ENCODE peak calls at places on chromosomes 11 and 22, in five cellular contexts. J, M, Q, K and E are unnamed samples.

GRCh38 chr11:34002420-34002819 is 49.1 kb upstream of the CAPRIN1 start:
- DNase-seq in M (peak; percentile 58), Q (no peak), J (no peak), K (no peak), E (peak; percentile 54)

GRCh38 chr11:1233351-1234053 is 10.6 kb downstream of the MUC5B start:
- DNase-seq in M (peak; percentile 81), J (peak; percentile 53), Q (no peak), K (peak; percentile 56), E (no peak)

GRCh38 chr11:61277973-61278565 is 17.0 kb downstream of the VWCE start:
- DNase-seq in Q (no peak), J (no peak), K (no peak), M (no peak), E (no peak)

GRCh38 chr22:31768422-31769059 is 14.7 kb downstream of the DEPDC5 start:
- DNase-seq in K (no peak), Q (no peak), M (no peak), J (no peak), E (no peak)

GRCh38 chr22:39654959-39655579 is 84.5 kb downstream of the CACNA1I start:
- DNase-seq in Q (no peak), K (no peak), M (no peak), J (no peak), E (no peak)

GRCh38 chr11:33375688-33376311 is 118.6 kb downstream of the HIPK3 start:
- DNase-seq in Q (no peak), J (no peak), M (no peak), K (no peak), E (no peak)

GRCh38 chr22:19962909-19963806 is 21.5 kb upstream of the TXNRD2 start:
- DNase-seq in M (peak; percentile 93), Q (peak; percentile 93), K (peak; percentile 70), J (no peak), E (peak; percentile 96)

GRCh38 chr11:121024989-121025388 is 1.1 kb downstream of the TBCEL start:
- DNase-seq in Q (peak; percentile 30), K (no peak), M (no peak), J (no peak), E (no peak)

GRCh38 chr11:124769804-124770774 is 8.0 kb upstream of the ESAM start:
- DNase-seq in M (no peak), K (no peak), Q (peak; percentile 51), J (no peak), E (no peak)

GRCh38 chr11:94638902-94639373 is 71.8 kb downstream of the PIWIL4 start:
- DNase-seq in K (no peak), J (no peak), Q (no peak), M (no peak), E (no peak)
- H3K27ac ChIP-seq in K (peak overlapping the region; percentile 77), J (peak overlapping the region; percentile 57), Q (no peak overlapping the region), M (peak overlapping the region; percentile 59), E (peak overlapping the region; percentile 79)

GRCh38 chr11:59807047-59807446 is 3.5 kb downstream of the MRPL16 start:
- DNase-seq in Q (peak; percentile 50), M (peak; percentile 21), K (no peak), J (no peak), E (no peak)
- TF ChIP-seq POLR2AphosphoS5 in Q (no peak), M (peak; percentile 13), K (no peak), J (no peak), E (no peak)

GRCh38 chr11:64621283-64622019 is 30.4 kb downstream of the SLC22A12 start:
- DNase-seq in M (no peak), K (no peak), J (no peak), Q (no peak), E (no peak)

GRCh38 chr11:64619811-64620285 is 28.8 kb downstream of the SLC22A12 start:
- DNase-seq in J (peak; percentile 86), K (no peak), M (peak; percentile 23), Q (peak; percentile 41), E (no peak)

GRCh38 chr11:64616817-64617216 is 25.8 kb downstream of the SLC22A12 start:
- DNase-seq in Q (no peak), J (no peak), K (no peak), M (no peak), E (no peak)

GRCh38 chr11:64620286-64620962 is 29.4 kb downstream of the SLC22A12 start:
- DNase-seq in M (peak; percentile 35), Q (peak; percentile 9), K (no peak), J (no peak), E (no peak)

DNA sequence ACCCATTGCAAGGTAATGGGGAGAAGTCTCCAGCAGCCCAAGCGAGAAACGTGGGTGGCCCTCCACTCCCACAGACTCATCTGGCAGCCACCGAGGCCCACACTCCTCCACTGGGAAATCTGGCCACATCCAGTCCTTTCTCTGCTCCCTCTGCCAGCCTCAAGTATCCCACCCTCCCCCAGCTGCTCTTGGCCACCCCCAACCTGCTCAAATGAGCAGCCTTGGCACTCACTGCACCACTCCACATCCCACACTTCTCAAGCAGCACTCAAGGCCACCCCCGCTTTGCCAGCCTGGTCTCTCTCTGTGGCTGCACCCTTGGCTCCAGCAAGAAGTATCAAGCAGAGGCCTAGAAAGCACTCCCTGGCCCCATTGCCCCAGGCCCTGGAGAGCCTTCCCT is 28.2 kb downstream of the SLC22A12 start:
- DNase-seq in J (no peak), K (no peak), Q (no peak), M (no peak), E (no peak)
- H3K4me3 ChIP-seq in J (no peak overlapping the region), K (no peak overlapping the region), Q (no peak overlapping the region), M (no peak overlapping the region), E (no peak overlapping the region)

DNA sequence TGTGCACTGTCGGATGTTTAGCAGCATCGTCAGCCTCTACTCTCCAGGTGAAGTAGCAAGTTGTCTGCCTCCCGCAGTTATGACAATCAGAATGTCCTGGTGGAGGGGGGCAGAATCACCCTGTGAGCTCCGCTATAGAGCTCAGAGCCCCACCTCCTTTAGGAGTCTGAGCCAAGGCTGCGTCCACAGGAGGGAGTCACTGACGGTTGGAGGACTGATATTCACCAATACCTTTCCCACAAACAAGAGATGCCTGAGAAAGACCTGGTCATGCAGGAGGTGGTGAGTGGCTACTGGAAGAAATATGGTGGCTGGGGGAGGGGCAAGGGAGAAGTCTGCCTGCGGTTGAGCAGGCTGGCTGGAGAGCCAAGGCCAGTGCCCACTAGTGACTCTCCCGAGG is 41.7 kb upstream of the ADA2 start:
- DNase-seq in K (no peak), Q (no peak), M (no peak), J (no peak), E (no peak)
- H3K27ac ChIP-seq in K (no peak overlapping the region), Q (no peak overlapping the region), M (no peak overlapping the region), J (no peak overlapping the region), E (no peak overlapping the region)